ENCODE peak calls at places on chromosomes 6 and 20, in nine cellular contexts. One of them, this sample, is unnamed. For H3K4me1, the result is how much of the 10 kb centered on the place peaks cover.

GRCh38 chr20:33275871-33276270 is 7.1 kb upstream of the BPIFB1 start:
- DNase-seq in HCT116: no peak
- DNase-seq in neural progenitor cell: no peak
- DNase-seq in hepatocyte: no peak
- DNase-seq in GM23248: no peak
- DNase-seq in GM23338: no peak
- DNase-seq in MM.1S: no peak
- DNase-seq in PC-3: no peak
- DNase-seq in SK-N-SH: no peak
- DNase-seq in this sample: no peak

GRCh38 chr6:96816182-96816888 is 20.9 kb downstream of the GPR63 start:
- DNase-seq in HCT116: no peak
- DNase-seq in neural progenitor cell: peak
- DNase-seq in hepatocyte: peak
- DNase-seq in GM23248: no peak
- DNase-seq in GM23338: peak
- DNase-seq in MM.1S: peak
- DNase-seq in PC-3: no peak
- DNase-seq in SK-N-SH: no peak
- DNase-seq in this sample: no peak

GRCh38 chr20:50772418-50773185 is 22.3 kb upstream of the BCAS4 start:
- DNase-seq in HCT116: no peak
- DNase-seq in neural progenitor cell: no peak
- DNase-seq in hepatocyte: no peak
- DNase-seq in GM23248: no peak
- DNase-seq in GM23338: no peak
- DNase-seq in MM.1S: no peak
- DNase-seq in PC-3: no peak
- DNase-seq in SK-N-SH: no peak
- DNase-seq in this sample: no peak

GRCh38 chr20:17657898-17658647 is 24.0 kb downstream of the RRBP1 start:
- DNase-seq in HCT116: no peak
- DNase-seq in neural progenitor cell: no peak
- DNase-seq in hepatocyte: no peak
- DNase-seq in GM23248: no peak
- DNase-seq in GM23338: no peak
- DNase-seq in MM.1S: no peak
- DNase-seq in PC-3: no peak
- DNase-seq in SK-N-SH: peak
- DNase-seq in this sample: no peak

GRCh38 chr20:11740975-11741374 is 176.7 kb upstream of the BTBD3 start:
- DNase-seq in HCT116: no peak
- DNase-seq in neural progenitor cell: no peak
- DNase-seq in hepatocyte: no peak
- DNase-seq in GM23248: no peak
- DNase-seq in GM23338: no peak
- DNase-seq in MM.1S: no peak
- DNase-seq in PC-3: peak
- DNase-seq in SK-N-SH: no peak
- DNase-seq in this sample: no peak

GRCh38 chr20:17868146-17868545 is 100.4 kb downstream of the SNX5 start:
- DNase-seq in HCT116: no peak
- DNase-seq in neural progenitor cell: no peak
- DNase-seq in hepatocyte: no peak
- DNase-seq in GM23248: peak
- DNase-seq in GM23338: peak
- DNase-seq in MM.1S: no peak
- DNase-seq in PC-3: no peak
- DNase-seq in SK-N-SH: no peak
- DNase-seq in this sample: no peak

GRCh38 chr6:30893001-30893591 is 8.8 kb downstream of the DDR1 start:
- DNase-seq in HCT116: no peak
- DNase-seq in neural progenitor cell: peak
- DNase-seq in hepatocyte: no peak
- DNase-seq in GM23248: no peak
- DNase-seq in GM23338: peak
- DNase-seq in MM.1S: no peak
- DNase-seq in PC-3: no peak
- DNase-seq in SK-N-SH: peak
- DNase-seq in this sample: no peak

GRCh38 chr6:36757206-36757605 is 59.6 kb downstream of the RAB44 start:
- DNase-seq in HCT116: no peak
- DNase-seq in neural progenitor cell: no peak
- DNase-seq in hepatocyte: no peak
- DNase-seq in GM23248: no peak
- DNase-seq in GM23338: no peak
- DNase-seq in MM.1S: peak
- DNase-seq in PC-3: no peak
- DNase-seq in SK-N-SH: no peak
- DNase-seq in this sample: peak

GRCh38 chr20:483791-484644 is 21.7 kb upstream of the TBC1D20 start:
- DNase-seq in HCT116: no peak
- DNase-seq in neural progenitor cell: no peak
- DNase-seq in hepatocyte: no peak
- DNase-seq in GM23248: no peak
- DNase-seq in GM23338: no peak
- DNase-seq in MM.1S: no peak
- DNase-seq in PC-3: no peak
- DNase-seq in SK-N-SH: no peak
- DNase-seq in this sample: no peak

GRCh38 chr6:146041282-146041681 is 12.4 kb downstream of the GRM1 start:
- DNase-seq in HCT116: peak
- DNase-seq in neural progenitor cell: peak
- DNase-seq in hepatocyte: peak
- DNase-seq in GM23248: peak
- DNase-seq in GM23338: peak
- DNase-seq in MM.1S: peak
- DNase-seq in PC-3: peak
- DNase-seq in SK-N-SH: no peak
- DNase-seq in this sample: peak

GRCh38 chr20:18645851-18646250 is 58.0 kb downstream of the DTD1 start:
- DNase-seq in HCT116: no peak
- DNase-seq in neural progenitor cell: no peak
- DNase-seq in hepatocyte: no peak
- DNase-seq in GM23248: no peak
- DNase-seq in GM23338: peak
- DNase-seq in MM.1S: no peak
- DNase-seq in PC-3: no peak
- DNase-seq in SK-N-SH: no peak
- DNase-seq in this sample: no peak

GRCh38 chr20:1694672-1695071 is 37.1 kb upstream of the SIRPG start:
- DNase-seq in HCT116: no peak
- DNase-seq in neural progenitor cell: no peak
- DNase-seq in hepatocyte: no peak
- DNase-seq in GM23248: no peak
- DNase-seq in GM23338: no peak
- DNase-seq in MM.1S: no peak
- DNase-seq in PC-3: no peak
- DNase-seq in SK-N-SH: no peak
- DNase-seq in this sample: no peak

GRCh38 chr6:24359640-24360454 is 2.0 kb upstream of the DCDC2 start:
- DNase-seq in HCT116: peak
- DNase-seq in neural progenitor cell: peak
- DNase-seq in hepatocyte: peak
- DNase-seq in GM23248: peak
- DNase-seq in GM23338: peak
- DNase-seq in MM.1S: peak
- DNase-seq in PC-3: peak
- DNase-seq in SK-N-SH: peak
- DNase-seq in this sample: peak

GRCh38 chr6:41599015-41599835 is 39.0 kb upstream of the MDFI start:
- DNase-seq in HCT116: no peak
- DNase-seq in neural progenitor cell: no peak
- DNase-seq in hepatocyte: peak
- DNase-seq in GM23248: no peak
- DNase-seq in GM23338: peak
- DNase-seq in MM.1S: no peak
- DNase-seq in PC-3: no peak
- DNase-seq in SK-N-SH: no peak
- DNase-seq in this sample: no peak

GRCh38 chr6:37897321-37897720 is 77.8 kb downstream of the ZFAND3 start:
- DNase-seq in HCT116: peak
- DNase-seq in neural progenitor cell: no peak
- DNase-seq in hepatocyte: no peak
- DNase-seq in GM23248: no peak
- DNase-seq in GM23338: peak
- DNase-seq in MM.1S: no peak
- DNase-seq in PC-3: peak
- DNase-seq in SK-N-SH: no peak
- DNase-seq in this sample: no peak

GRCh38 chr6:106512048-106512957 is 117.0 kb downstream of the RTN4IP1 start:
- DNase-seq in HCT116: no peak
- DNase-seq in neural progenitor cell: peak
- DNase-seq in hepatocyte: peak
- DNase-seq in GM23248: peak
- DNase-seq in GM23338: peak
- DNase-seq in MM.1S: peak
- DNase-seq in PC-3: peak
- DNase-seq in SK-N-SH: peak
- DNase-seq in this sample: peak

GRCh38 chr6:44255848-44256247 is 1.5 kb downstream of the SLC35B2 start:
- DNase-seq in HCT116: no peak
- DNase-seq in neural progenitor cell: no peak
- DNase-seq in hepatocyte: no peak
- DNase-seq in GM23248: no peak
- DNase-seq in GM23338: no peak
- DNase-seq in MM.1S: peak
- DNase-seq in PC-3: no peak
- DNase-seq in SK-N-SH: no peak
- DNase-seq in this sample: peak

GRCh38 chr6:117483004-117483644 is 650 bp downstream of the DCBLD1 start:
- DNase-seq in HCT116: no peak
- DNase-seq in neural progenitor cell: peak
- DNase-seq in hepatocyte: peak
- DNase-seq in GM23248: peak
- DNase-seq in GM23338: peak
- DNase-seq in MM.1S: peak
- DNase-seq in PC-3: peak
- DNase-seq in SK-N-SH: peak
- DNase-seq in this sample: no peak

GRCh38 chr6:121615493-121615892 is 180.0 kb downstream of the GJA1 start:
- DNase-seq in HCT116: peak
- DNase-seq in neural progenitor cell: no peak
- DNase-seq in hepatocyte: no peak
- DNase-seq in GM23248: no peak
- DNase-seq in GM23338: peak
- DNase-seq in MM.1S: no peak
- DNase-seq in PC-3: peak
- DNase-seq in SK-N-SH: no peak
- DNase-seq in this sample: no peak

GRCh38 chr6:125747589-125748533 is 1.6 kb upstream of the HEY2 start:
- DNase-seq in HCT116: no peak
- DNase-seq in neural progenitor cell: peak
- DNase-seq in hepatocyte: peak
- DNase-seq in GM23248: peak
- DNase-seq in GM23338: peak
- DNase-seq in MM.1S: peak
- DNase-seq in PC-3: no peak
- DNase-seq in SK-N-SH: peak
- DNase-seq in this sample: peak
- TF ChIP-seq EZH2phosphoT487 in HCT116: no peak
- TF ChIP-seq EZH2phosphoT487 in neural progenitor cell: peak
- TF ChIP-seq EZH2phosphoT487 in hepatocyte: peak
- TF ChIP-seq EZH2phosphoT487 in GM23248: peak
- TF ChIP-seq EZH2phosphoT487 in GM23338: no peak
- TF ChIP-seq EZH2phosphoT487 in MM.1S: no peak
- TF ChIP-seq EZH2phosphoT487 in PC-3: peak
- TF ChIP-seq EZH2phosphoT487 in SK-N-SH: peak
- TF ChIP-seq EZH2phosphoT487 in this sample: peak

GRCh38 chr6:7161253-7161623 is 53.5 kb downstream of the RREB1 start:
- DNase-seq in HCT116: no peak
- DNase-seq in neural progenitor cell: no peak
- DNase-seq in hepatocyte: no peak
- DNase-seq in GM23248: no peak
- DNase-seq in GM23338: no peak
- DNase-seq in MM.1S: no peak
- DNase-seq in PC-3: no peak
- DNase-seq in SK-N-SH: no peak
- DNase-seq in this sample: no peak
- H3K4me1 ChIP-seq in HCT116: half or more
- H3K4me1 ChIP-seq in neural progenitor cell: under half
- H3K4me1 ChIP-seq in hepatocyte: half or more
- H3K4me1 ChIP-seq in GM23248: half or more
- H3K4me1 ChIP-seq in GM23338: under half
- H3K4me1 ChIP-seq in MM.1S: under half
- H3K4me1 ChIP-seq in PC-3: under half
- H3K4me1 ChIP-seq in SK-N-SH: under half
- H3K4me1 ChIP-seq in this sample: under half

DNA sequence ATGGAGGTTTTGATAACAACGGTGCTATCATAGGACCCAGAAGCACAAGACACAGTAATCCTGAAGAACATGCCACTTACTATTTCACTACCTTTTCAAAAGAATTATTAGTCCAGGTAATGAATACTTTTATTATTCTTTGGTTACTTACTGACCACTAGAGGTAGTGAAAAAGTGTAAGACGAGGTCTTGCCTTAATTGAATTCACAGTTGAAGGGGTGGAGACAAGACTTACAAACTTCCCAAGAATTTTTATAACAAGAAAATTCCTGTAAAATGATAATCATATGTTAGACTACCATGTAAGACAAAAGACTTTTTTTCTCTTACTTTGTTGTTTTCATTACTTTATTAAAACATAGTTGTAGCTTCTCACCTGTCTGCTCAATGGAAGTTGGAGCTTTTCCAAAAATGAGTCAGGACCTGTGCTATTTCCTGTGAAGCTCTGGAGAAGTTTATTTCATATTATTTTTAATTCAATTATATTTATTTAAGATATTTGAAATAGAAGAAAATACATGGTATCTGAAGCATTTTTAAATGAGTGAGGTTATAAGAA is 52.4 kb downstream of the DOP1A start:
- DNase-seq in HCT116: no peak
- DNase-seq in neural progenitor cell: no peak
- DNase-seq in hepatocyte: no peak
- DNase-seq in GM23248: no peak
- DNase-seq in GM23338: no peak
- DNase-seq in MM.1S: no peak
- DNase-seq in PC-3: peak
- DNase-seq in SK-N-SH: no peak
- DNase-seq in this sample: no peak
- H3K4me2 ChIP-seq in HCT116: no peak
- H3K4me2 ChIP-seq in neural progenitor cell: no peak
- H3K4me2 ChIP-seq in hepatocyte: no peak
- H3K4me2 ChIP-seq in GM23248: no peak
- H3K4me2 ChIP-seq in GM23338: no peak
- H3K4me2 ChIP-seq in MM.1S: no peak
- H3K4me2 ChIP-seq in PC-3: no peak
- H3K4me2 ChIP-seq in SK-N-SH: no peak
- H3K4me2 ChIP-seq in this sample: no peak

DNA sequence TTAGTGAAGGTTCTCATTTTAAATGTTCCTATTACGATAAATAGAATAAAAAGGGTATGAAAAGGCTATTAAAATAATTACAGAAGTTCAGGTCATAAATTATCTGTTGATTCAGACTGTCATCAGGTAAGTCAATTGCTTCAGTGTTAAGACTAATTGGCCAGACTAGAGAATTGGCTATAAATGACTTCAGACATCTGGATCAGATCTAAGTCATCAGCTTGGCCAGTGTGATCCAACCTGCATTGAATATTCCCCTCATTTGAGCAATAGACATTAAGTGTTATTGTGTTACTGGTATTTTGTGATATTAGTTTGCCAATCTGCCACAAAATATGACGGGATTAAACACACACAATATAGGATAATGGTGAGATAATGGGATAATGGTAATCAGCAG is 377.6 kb upstream of the CITED2 start:
- DNase-seq in HCT116: no peak
- DNase-seq in neural progenitor cell: no peak
- DNase-seq in hepatocyte: no peak
- DNase-seq in GM23248: no peak
- DNase-seq in GM23338: no peak
- DNase-seq in MM.1S: no peak
- DNase-seq in PC-3: no peak
- DNase-seq in SK-N-SH: no peak
- DNase-seq in this sample: no peak
- TF ChIP-seq EZH2phosphoT487 in HCT116: no peak
- TF ChIP-seq EZH2phosphoT487 in neural progenitor cell: no peak
- TF ChIP-seq EZH2phosphoT487 in hepatocyte: no peak
- TF ChIP-seq EZH2phosphoT487 in GM23248: no peak
- TF ChIP-seq EZH2phosphoT487 in GM23338: no peak
- TF ChIP-seq EZH2phosphoT487 in MM.1S: no peak
- TF ChIP-seq EZH2phosphoT487 in PC-3: no peak
- TF ChIP-seq EZH2phosphoT487 in SK-N-SH: no peak
- TF ChIP-seq EZH2phosphoT487 in this sample: no peak

This sample was measured in OCI-LY7.